ENCODE peak calls at places on chromosomes 5 and 9, in five cellular contexts. C, N, K, Z and O are unnamed samples.
A peak's percentile ranks its signal among the peaks of the same experiment; 100 is the strongest.

GRCh38 chr5:115559524-115559923 is 14.9 kb upstream of the FEM1C start:
- DNase-seq in Z (no peak), N (peak; percentile 49), K (no peak), C (no peak), O (no peak)

GRCh38 chr5:68505917-68506860 is 290.6 kb downstream of the PIK3R1 start:
- DNase-seq in Z (no peak), K (no peak), C (no peak), N (no peak), O (no peak)

GRCh38 chr5:127525181-127525580 is 7.7 kb downstream of the PRRC1 start:
- DNase-seq in C (no peak), K (no peak), N (no peak), Z (no peak), O (no peak)

GRCh38 chr9:77447646-77448045 is 200.5 kb downstream of the GNA14 start:
- DNase-seq in N (no peak), K (no peak), C (no peak), Z (no peak), O (no peak)

GRCh38 chr5:57128325-57128724 is 45.5 kb upstream of the GPBP1 start:
- DNase-seq in Z (no peak), N (no peak), C (no peak), K (no peak), O (no peak)

GRCh38 chr5:115579747-115580173 is 22.5 kb downstream of the TICAM2 start:
- DNase-seq in K (no peak), Z (no peak), N (no peak), C (no peak), O (no peak)

GRCh38 chr9:96067004-96067403 is 191.5 kb downstream of the ERCC6L2 start:
- DNase-seq in Z (no peak), K (no peak), C (no peak), N (no peak), O (no peak)

GRCh38 chr5:52964138-52964537 is 25.0 kb upstream of the ITGA2 start:
- DNase-seq in N (no peak), K (no peak), C (no peak), Z (no peak), O (no peak)

GRCh38 chr9:131723632-131724031 is 16.2 kb downstream of the RAPGEF1 start:
- DNase-seq in C (no peak), K (no peak), N (no peak), Z (no peak), O (no peak)

GRCh38 chr5:425714-426113 is 17.3 kb upstream of the EXOC3 start:
- DNase-seq in N (no peak), Z (no peak), K (no peak), C (no peak), O (no peak)

GRCh38 chr5:38410304-38410990 is 146.0 kb downstream of the LIFR start:
- DNase-seq in K (no peak), N (no peak), C (peak; percentile 39), Z (no peak), O (no peak)

GRCh38 chr5:134113572-134113907 is 941 bp upstream of the TCF7 start:
- DNase-seq in N (no peak), K (no peak), C (no peak), Z (no peak), O (no peak)

GRCh38 chr9:4678679-4679267 is 596 bp upstream of the CDC37L1 start:
- DNase-seq in C (no peak), Z (no peak), N (no peak), K (no peak), O (no peak)

GRCh38 chr5:72013741-72014703 is 93.3 kb upstream of the MAP1B start:
- DNase-seq in K (no peak), C (peak; percentile 86), N (no peak), Z (no peak), O (peak; percentile 88)

GRCh38 chr5:174327317-174327864 is 281.9 kb downstream of the NSG2 start:
- DNase-seq in Z (no peak), C (peak; percentile 94), N (peak; percentile 65), K (peak; percentile 94), O (peak; percentile 29)

GRCh38 chr9:110842169-110842568 is 173.6 kb downstream of the MUSK start:
- DNase-seq in K (no peak), N (no peak), Z (no peak), C (no peak), O (no peak)

GRCh38 chr5:52859619-52860018 is 71.9 kb downstream of the ITGA1 start:
- DNase-seq in N (peak; percentile 40), Z (no peak), C (no peak), K (peak; percentile 22), O (no peak)

GRCh38 chr5:96384353-96384752 is 48.7 kb downstream of the PCSK1 start:
- DNase-seq in C (no peak), N (no peak), K (peak; percentile 67), Z (no peak), O (no peak)

GRCh38 chr5:146947181-146947941 is 68.8 kb upstream of the PPP2R2B start:
- DNase-seq in K (peak; percentile 5), N (no peak), C (peak; percentile 39), Z (no peak), O (peak; percentile 27)

GRCh38 chr5:82174128-82174918 is 103.8 kb downstream of the RPS23 start:
- DNase-seq in C (peak; percentile 77), Z (peak; percentile 62), K (peak; percentile 8), N (peak; percentile 9), O (peak; percentile 30)

GRCh38 chr9:34190996-34191892 is 12.4 kb downstream of the UBAP1 start:
- DNase-seq in C (peak; percentile 41), Z (no peak), K (no peak), N (no peak), O (no peak)

GRCh38 chr5:58066076-58066475 is 393.8 kb downstream of the PLK2 start:
- DNase-seq in K (no peak), N (no peak), Z (no peak), C (no peak), O (no peak)

GRCh38 chr5:107154598-107154997 is 516.1 kb downstream of the EFNA5 start:
- DNase-seq in N (no peak), Z (no peak), K (no peak), C (no peak), O (no peak)

GRCh38 chr5:77302247-77302646 is 91.8 kb downstream of the PDE8B start:
- DNase-seq in N (no peak), Z (no peak), K (no peak), C (peak; percentile 11), O (no peak)

GRCh38 chr9:133374612-133375115 is 1.2 kb downstream of the SURF4 start:
- DNase-seq in K (no peak), Z (no peak), N (peak; percentile 74), C (no peak), O (no peak)

GRCh38 chr5:141701341-141702119 is 19.5 kb upstream of the ARAP3 start:
- DNase-seq in Z (no peak), N (no peak), C (no peak), K (no peak), O (no peak)

GRCh38 chr5:100902406-100903035 is 561 bp downstream of the ST8SIA4 start:
- DNase-seq in Z (peak; percentile 53), C (peak; percentile 1), K (no peak), N (no peak), O (no peak)

GRCh38 chr5:72154076-72154756 is 46.9 kb downstream of the MAP1B start:
- DNase-seq in K (no peak), Z (no peak), N (no peak), C (no peak), O (no peak)

GRCh38 chr9:124574944-124575343 is 67.7 kb upstream of the NR5A1 start:
- DNase-seq in C (no peak), K (peak; percentile 79), N (peak; percentile 16), Z (no peak), O (no peak)